ENCODE peak calls at places on chromosome X, in six cellular contexts. S is tibial nerve, X is fibroblast of lung, H is thoracic aorta, J is Peyer's patch, L is substantia nigra. F is an unnamed sample.

GRCh38 chrX:78624884-78625283 is 34.2 kb downstream of the RTL3 start:
- DNase-seq in S (no peak), X (no peak), H (no peak), J (no peak), L (no peak), F (no peak)

GRCh38 chrX:106484233-106484632 is 127.5 kb upstream of the RADX start:
- DNase-seq in S (no peak), X (no peak), H (no peak), J (no peak), L (no peak), F (no peak)

GRCh38 chrX:113297456-113297855 is 456.8 kb upstream of the AMOT start:
- DNase-seq in S (no peak), X (no peak), H (no peak), J (no peak), L (no peak), F (no peak)

GRCh38 chrX:53442322-53442631 is 8.1 kb upstream of the HSD17B10 start:
- DNase-seq in S (no peak), X (no peak), H (no peak), J (no peak), L (no peak), F (no peak)

GRCh38 chrX:71216446-71216845 is 6.6 kb upstream of the GJB1 start:
- DNase-seq in S (no peak), X (no peak), H (no peak), J (no peak), L (no peak), F (no peak)

GRCh38 chrX:1484638-1485019 is 31.9 kb upstream of the ASMTL start:
- DNase-seq in S (no peak), X (no peak), H (no peak), J (no peak), L (no peak), F (no peak)

GRCh38 chrX:140661657-140662056 is 47.9 kb upstream of the LINC00632 start:
- DNase-seq in S (no peak), X (peak), H (no peak), J (no peak), L (no peak), F (no peak)

GRCh38 chrX:413322-414201 is 26.9 kb upstream of the PPP2R3B start:
- DNase-seq in S (no peak), X (no peak), H (no peak), J (no peak), L (no peak), F (peak)

GRCh38 chrX:7024850-7025249 is 122.7 kb upstream of the STS start:
- DNase-seq in S (no peak), X (no peak), H (no peak), J (no peak), L (no peak), F (no peak)

DNA sequence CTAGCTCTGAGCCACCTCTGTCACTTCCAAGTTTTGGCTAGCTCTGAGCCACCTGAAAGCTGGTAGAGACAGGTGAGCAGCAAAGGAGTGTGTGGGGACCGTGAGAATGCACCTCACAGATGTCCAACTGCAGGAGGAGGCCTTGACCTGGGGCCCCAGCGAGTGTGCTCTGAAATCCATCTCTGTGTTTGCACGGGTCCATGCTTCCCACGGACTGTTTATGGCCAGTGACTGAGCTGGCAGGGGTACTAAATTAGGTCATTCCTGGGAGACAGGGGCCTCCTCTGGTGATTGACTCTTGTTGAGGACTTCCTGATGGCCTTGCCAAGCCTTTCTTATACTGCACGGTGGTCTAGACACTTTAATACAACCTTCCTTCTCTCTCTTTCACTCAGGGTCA is 36.3 kb upstream of the MAMLD1 start:
- DNase-seq in S (no peak), X (no peak), H (no peak), J (no peak), L (no peak), F (no peak)
- H3K27ac ChIP-seq in S (no peak), X (no peak), H (no peak), J (no peak), L (no peak), F (no peak)

DNA sequence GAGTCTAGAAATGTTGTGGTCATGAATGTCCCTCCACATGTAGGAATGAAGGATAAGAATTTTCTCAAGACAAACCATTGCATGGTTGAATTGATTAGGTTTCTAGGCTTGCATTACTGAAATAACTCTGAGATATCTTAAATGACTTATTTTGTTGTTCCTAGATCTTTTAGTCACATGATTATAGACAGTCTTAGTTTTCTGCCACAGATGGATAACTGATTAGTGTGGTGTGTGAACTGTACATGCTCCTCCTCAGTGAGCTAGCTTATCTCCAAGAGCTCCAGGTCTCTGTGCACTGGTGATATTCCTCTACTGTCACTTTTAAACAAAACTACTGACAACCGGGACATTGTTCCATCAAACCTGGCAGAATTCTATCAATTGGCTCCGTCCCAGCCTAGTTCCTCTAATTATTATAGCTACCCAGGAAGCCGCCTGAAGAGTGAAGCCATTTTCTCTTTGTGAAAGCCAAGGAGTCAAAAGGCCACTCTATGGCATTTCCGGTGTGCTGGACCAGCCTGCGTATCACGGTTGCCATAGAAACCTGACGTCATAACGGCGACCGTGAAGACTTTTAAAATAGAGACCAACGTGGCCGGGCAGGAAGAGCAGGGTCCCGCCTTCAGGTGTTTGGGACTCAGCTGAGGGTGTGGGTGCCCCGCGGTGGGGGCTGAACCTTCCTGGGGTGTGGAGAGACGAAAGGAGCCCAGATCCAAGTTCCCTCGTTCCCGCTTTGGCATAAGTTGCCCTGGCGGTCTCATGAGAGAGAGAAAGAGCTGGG is 28.1 kb downstream of the BEX3 start:
- DNase-seq in S (peak), X (peak), H (peak), J (peak), L (peak), F (peak)
- H3K27ac ChIP-seq in S (no peak), X (peak), H (peak), J (no peak), L (no peak), F (no peak)

DNA sequence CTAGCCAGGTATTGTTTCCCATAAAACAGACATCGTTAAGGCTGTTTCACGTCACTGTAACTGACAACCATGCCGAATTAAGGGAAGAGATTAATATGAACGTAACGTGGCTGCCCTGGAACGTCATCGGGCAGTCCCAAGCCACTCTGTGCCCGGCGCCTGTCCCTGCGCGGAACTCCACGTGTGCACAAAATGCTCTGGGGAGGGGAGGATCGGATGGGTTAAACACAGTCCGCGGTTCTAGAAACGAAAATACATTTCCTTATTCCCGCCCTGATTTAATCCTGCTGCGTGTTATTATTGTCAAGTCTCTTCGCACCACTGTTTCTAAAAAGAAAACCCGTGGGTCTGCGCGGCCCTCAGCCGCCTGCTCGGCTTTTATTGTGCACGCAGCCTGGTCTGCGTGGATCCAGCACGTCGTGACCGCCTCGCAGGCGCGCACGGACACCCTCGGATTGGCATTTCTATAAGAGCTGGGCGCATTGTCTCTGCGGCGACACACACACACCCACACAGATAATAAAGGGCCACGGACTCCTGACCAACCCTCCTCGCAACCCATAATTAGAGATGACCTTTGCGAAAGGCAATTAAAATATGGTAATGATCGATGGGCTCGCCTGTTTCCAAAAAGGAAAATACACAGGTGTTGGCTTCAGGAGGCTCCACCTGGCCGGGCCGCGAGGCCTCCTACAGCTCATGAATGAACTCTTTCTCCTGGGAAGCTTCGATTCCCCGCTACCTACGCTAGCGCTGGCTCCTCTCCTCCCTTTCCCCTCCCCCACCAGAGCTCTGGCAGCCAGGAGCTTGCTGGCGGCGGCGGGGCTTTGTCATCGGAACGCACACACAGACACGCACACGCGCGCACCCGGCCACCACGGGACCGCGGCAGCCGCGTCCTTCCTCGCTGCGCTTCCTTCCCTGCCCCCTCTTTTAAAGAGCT is 69.8 kb upstream of the BCOR start:
- DNase-seq in S (no peak), X (no peak), H (no peak), J (no peak), L (peak), F (no peak)
- H3K27ac ChIP-seq in S (peak), X (no peak), H (no peak), J (no peak), L (no peak), F (no peak)

GRCh38 chrX:107741318-107741813 is 34.2 kb downstream of the TSC22D3 start:
- DNase-seq in S (no peak), X (no peak), H (no peak), J (no peak), L (no peak), F (no peak)
- H3K27ac ChIP-seq in S (peak), X (no peak), H (peak), J (peak), L (peak), F (peak)

DNA sequence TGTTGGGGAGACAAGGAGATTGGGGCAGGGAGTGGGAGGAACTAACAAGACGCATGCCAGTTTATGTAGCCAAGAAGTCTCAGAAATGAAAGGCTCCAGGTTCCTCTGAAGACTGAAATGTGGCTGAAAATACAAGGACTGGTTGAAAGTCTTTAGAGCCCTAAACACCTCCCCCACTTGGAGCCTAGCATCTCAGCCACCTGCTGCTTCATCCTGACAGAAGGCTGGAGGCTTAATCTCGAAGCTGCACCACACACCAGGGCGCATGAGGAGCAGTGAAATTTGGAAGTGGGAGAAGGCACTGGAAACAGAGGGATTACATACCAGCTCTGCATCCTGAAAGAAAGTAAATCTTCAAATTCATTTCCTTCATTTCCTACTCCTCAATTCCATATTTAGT is 160.7 kb upstream of the FTHL17 start:
- DNase-seq in S (no peak), X (no peak), H (no peak), J (no peak), L (no peak), F (no peak)
- H3K27ac ChIP-seq in S (no peak), X (no peak), H (no peak), J (no peak), L (no peak), F (no peak)

F was measured in heart right ventricle.